ENCODE peak calls at places on chromosome 20, in nine cellular contexts. B is HEK293T; Y is GM19239; N is LoVo; G is activated naive CD8-positive, alpha-beta T cell treated with anti-CD3 and anti-CD28 coated beads for 36 hours; W is RPMI8226; J is epithelial cell of prostate; M is ovary; P is left cardiac atrium. H is an unnamed sample.

GRCh38 chr20:12949429-12949980 is 59.3 kb upstream of the SPTLC3 start:
- DNase-seq in W (peak), G (no peak), Y (no peak), J (no peak), M (no peak), P (no peak), B (no peak), N (no peak), H (no peak)

GRCh38 chr20:32534661-32535240 is 50.4 kb downstream of the NOL4L start:
- DNase-seq in Y (no peak), W (no peak), N (no peak), J (no peak), B (no peak), P (no peak), M (no peak), G (peak), H (no peak)

GRCh38 chr20:48098099-48098498 is 312.8 kb upstream of the SULF2 start:
- DNase-seq in Y (no peak), W (no peak), J (no peak), M (no peak), N (no peak), P (no peak), B (peak), G (no peak), H (no peak)

GRCh38 chr20:33387177-33387576 is 14.1 kb downstream of the CDK5RAP1 start:
- DNase-seq in M (no peak), W (no peak), Y (no peak), N (no peak), P (peak), J (peak), B (no peak), G (no peak), H (no peak)

GRCh38 chr20:8675896-8676295 is 393.0 kb upstream of the PLCB4 start:
- DNase-seq in N (no peak), G (no peak), Y (no peak), W (no peak), B (no peak), P (no peak), J (no peak), M (no peak), H (no peak)

GRCh38 chr20:7723284-7723683 is 217.0 kb downstream of the HAO1 start:
- DNase-seq in G (no peak), W (no peak), J (peak), B (no peak), N (no peak), Y (no peak), M (no peak), P (peak), H (peak)

GRCh38 chr20:50070361-50070760 is 42.6 kb downstream of the UBE2V1 start:
- DNase-seq in J (no peak), W (no peak), N (no peak), P (no peak), B (no peak), Y (no peak), M (peak), G (no peak), H (no peak)

GRCh38 chr20:34558320-34559202 is at the start of gene MAP1LC3A:
- DNase-seq in P (peak), W (no peak), G (peak), M (peak), J (peak), N (peak), B (no peak), Y (peak), H (peak)

GRCh38 chr20:11716239-11716944 is 201.3 kb upstream of the BTBD3 start:
- DNase-seq in P (no peak), M (no peak), B (peak), W (peak), G (no peak), J (peak), N (peak), Y (no peak), H (peak)

GRCh38 chr20:7938058-7938457 is 2.2 kb downstream of the HAO1 start:
- DNase-seq in J (no peak), W (no peak), Y (no peak), P (no peak), M (no peak), N (no peak), B (no peak), G (no peak), H (no peak)

GRCh38 chr20:60007452-60007851 is 49.2 kb downstream of the CDH26 start:
- DNase-seq in J (no peak), M (no peak), N (no peak), B (no peak), Y (no peak), P (no peak), W (peak), G (no peak), H (no peak)

GRCh38 chr20:5650191-5650691 is 100.0 kb upstream of the SHLD1 start:
- DNase-seq in P (no peak), B (no peak), W (no peak), N (no peak), Y (no peak), G (no peak), J (no peak), M (no peak), H (no peak)

H was measured in AG08395.